ENCODE peak calls at places on chromosomes 1 and 21, in nine cellular contexts. One of them, this sample, is unnamed.

GRCh38 chr1:36537190-36537768 is 54.6 kb upstream of the CSF3R start:
- DNase-seq in omental fat pad: no peak
- DNase-seq in GM23338: no peak
- DNase-seq in RWPE1: no peak
- DNase-seq in uterus: no peak
- DNase-seq in heart right ventricle: no peak
- DNase-seq in fibroblast of lung: no peak
- DNase-seq in right atrium auricular region: no peak
- DNase-seq in heart left ventricle: no peak
- DNase-seq in this sample: no peak

GRCh38 chr1:43036932-43037331 is 78.3 kb upstream of the SLC2A1 start:
- DNase-seq in right atrium auricular region: no peak
- DNase-seq in GM23338: no peak
- DNase-seq in heart right ventricle: no peak
- DNase-seq in fibroblast of lung: no peak
- DNase-seq in heart left ventricle: no peak
- DNase-seq in uterus: no peak
- DNase-seq in omental fat pad: no peak
- DNase-seq in RWPE1: no peak
- DNase-seq in this sample: no peak

GRCh38 chr1:109388884-109389637 is 8.7 kb downstream of the SORT1 start:
- DNase-seq in right atrium auricular region: no peak
- DNase-seq in omental fat pad: no peak
- DNase-seq in uterus: no peak
- DNase-seq in heart right ventricle: no peak
- DNase-seq in GM23338: no peak
- DNase-seq in RWPE1: no peak
- DNase-seq in heart left ventricle: no peak
- DNase-seq in fibroblast of lung: peak
- DNase-seq in this sample: no peak

GRCh38 chr21:35649186-35649585 is 411.1 kb downstream of the SETD4 start:
- DNase-seq in RWPE1: peak
- DNase-seq in heart left ventricle: peak
- DNase-seq in uterus: no peak
- DNase-seq in omental fat pad: no peak
- DNase-seq in right atrium auricular region: no peak
- DNase-seq in heart right ventricle: no peak
- DNase-seq in fibroblast of lung: peak
- DNase-seq in GM23338: no peak
- DNase-seq in this sample: no peak

GRCh38 chr1:109516872-109517271 is 7.3 kb upstream of the AMIGO1 start:
- DNase-seq in GM23338: no peak
- DNase-seq in fibroblast of lung: no peak
- DNase-seq in RWPE1: no peak
- DNase-seq in right atrium auricular region: no peak
- DNase-seq in heart right ventricle: no peak
- DNase-seq in heart left ventricle: no peak
- DNase-seq in uterus: no peak
- DNase-seq in omental fat pad: no peak
- DNase-seq in this sample: no peak

GRCh38 chr1:248277876-248278275 is at the start of gene OR2T33:
- DNase-seq in fibroblast of lung: no peak
- DNase-seq in GM23338: no peak
- DNase-seq in heart left ventricle: no peak
- DNase-seq in RWPE1: no peak
- DNase-seq in uterus: no peak
- DNase-seq in heart right ventricle: no peak
- DNase-seq in omental fat pad: no peak
- DNase-seq in right atrium auricular region: no peak
- DNase-seq in this sample: no peak

GRCh38 chr1:48207131-48207530 is 15.4 kb upstream of the SLC5A9 start:
- DNase-seq in omental fat pad: no peak
- DNase-seq in GM23338: no peak
- DNase-seq in RWPE1: no peak
- DNase-seq in heart right ventricle: no peak
- DNase-seq in heart left ventricle: no peak
- DNase-seq in right atrium auricular region: no peak
- DNase-seq in fibroblast of lung: no peak
- DNase-seq in uterus: no peak
- DNase-seq in this sample: no peak

GRCh38 chr21:29187939-29188338 is 57.5 kb downstream of the MAP3K7CL start:
- DNase-seq in fibroblast of lung: peak
- DNase-seq in heart right ventricle: no peak
- DNase-seq in heart left ventricle: peak
- DNase-seq in right atrium auricular region: no peak
- DNase-seq in uterus: peak
- DNase-seq in RWPE1: peak
- DNase-seq in omental fat pad: no peak
- DNase-seq in GM23338: no peak
- DNase-seq in this sample: peak

GRCh38 chr1:39632491-39633417 is 6.7 kb downstream of the HEYL start:
- DNase-seq in omental fat pad: no peak
- DNase-seq in GM23338: peak
- DNase-seq in right atrium auricular region: no peak
- DNase-seq in heart left ventricle: peak
- DNase-seq in heart right ventricle: peak
- DNase-seq in uterus: peak
- DNase-seq in fibroblast of lung: peak
- DNase-seq in RWPE1: no peak
- DNase-seq in this sample: no peak

GRCh38 chr1:33388989-33389771 is 41.7 kb downstream of the PHC2 start:
- DNase-seq in heart left ventricle: peak
- DNase-seq in RWPE1: no peak
- DNase-seq in uterus: no peak
- DNase-seq in right atrium auricular region: no peak
- DNase-seq in omental fat pad: no peak
- DNase-seq in GM23338: no peak
- DNase-seq in fibroblast of lung: peak
- DNase-seq in heart right ventricle: peak
- DNase-seq in this sample: no peak

GRCh38 chr1:165890684-165891083 is 63.3 kb downstream of the UCK2 start:
- DNase-seq in uterus: no peak
- DNase-seq in right atrium auricular region: no peak
- DNase-seq in fibroblast of lung: no peak
- DNase-seq in GM23338: no peak
- DNase-seq in omental fat pad: no peak
- DNase-seq in heart right ventricle: peak
- DNase-seq in RWPE1: no peak
- DNase-seq in heart left ventricle: no peak
- DNase-seq in this sample: no peak

GRCh38 chr21:45250914-45251634 is 36.6 kb downstream of the POFUT2 start:
- DNase-seq in GM23338: no peak
- DNase-seq in omental fat pad: no peak
- DNase-seq in fibroblast of lung: no peak
- DNase-seq in heart left ventricle: no peak
- DNase-seq in RWPE1: no peak
- DNase-seq in right atrium auricular region: no peak
- DNase-seq in heart right ventricle: no peak
- DNase-seq in uterus: no peak
- DNase-seq in this sample: no peak

GRCh38 chr21:45248301-45248892 is 39.3 kb downstream of the POFUT2 start:
- DNase-seq in heart left ventricle: no peak
- DNase-seq in uterus: no peak
- DNase-seq in fibroblast of lung: no peak
- DNase-seq in GM23338: no peak
- DNase-seq in right atrium auricular region: no peak
- DNase-seq in omental fat pad: no peak
- DNase-seq in RWPE1: no peak
- DNase-seq in heart right ventricle: no peak
- DNase-seq in this sample: no peak

GRCh38 chr21:45249626-45250025 is 38.1 kb downstream of the POFUT2 start:
- DNase-seq in omental fat pad: no peak
- DNase-seq in heart right ventricle: no peak
- DNase-seq in GM23338: no peak
- DNase-seq in right atrium auricular region: no peak
- DNase-seq in RWPE1: no peak
- DNase-seq in heart left ventricle: no peak
- DNase-seq in fibroblast of lung: no peak
- DNase-seq in uterus: no peak
- DNase-seq in this sample: no peak

GRCh38 chr21:45250272-45250671 is 37.4 kb downstream of the POFUT2 start:
- DNase-seq in heart left ventricle: no peak
- DNase-seq in GM23338: no peak
- DNase-seq in heart right ventricle: no peak
- DNase-seq in RWPE1: no peak
- DNase-seq in right atrium auricular region: no peak
- DNase-seq in omental fat pad: no peak
- DNase-seq in fibroblast of lung: no peak
- DNase-seq in uterus: no peak
- DNase-seq in this sample: no peak

GRCh38 chr21:45248893-45249381 is 38.8 kb downstream of the POFUT2 start:
- DNase-seq in fibroblast of lung: peak
- DNase-seq in uterus: no peak
- DNase-seq in RWPE1: no peak
- DNase-seq in heart right ventricle: no peak
- DNase-seq in right atrium auricular region: peak
- DNase-seq in GM23338: peak
- DNase-seq in omental fat pad: no peak
- DNase-seq in heart left ventricle: no peak
- DNase-seq in this sample: no peak
- TF ChIP-seq CTCF in fibroblast of lung: no peak
- TF ChIP-seq CTCF in uterus: no peak
- TF ChIP-seq CTCF in RWPE1: no peak
- TF ChIP-seq CTCF in heart right ventricle: no peak
- TF ChIP-seq CTCF in right atrium auricular region: no peak
- TF ChIP-seq CTCF in GM23338: no peak
- TF ChIP-seq CTCF in omental fat pad: no peak
- TF ChIP-seq CTCF in heart left ventricle: no peak
- TF ChIP-seq CTCF in this sample: no peak

GRCh38 chr21:38833122-38833521 is 27.4 kb downstream of the ETS2 start:
- DNase-seq in fibroblast of lung: no peak
- DNase-seq in omental fat pad: no peak
- DNase-seq in RWPE1: no peak
- DNase-seq in right atrium auricular region: no peak
- DNase-seq in uterus: no peak
- DNase-seq in heart left ventricle: no peak
- DNase-seq in GM23338: no peak
- DNase-seq in heart right ventricle: no peak
- DNase-seq in this sample: no peak
- TF ChIP-seq CTCF in fibroblast of lung: no peak
- TF ChIP-seq CTCF in omental fat pad: no peak
- TF ChIP-seq CTCF in RWPE1: no peak
- TF ChIP-seq CTCF in right atrium auricular region: no peak
- TF ChIP-seq CTCF in uterus: no peak
- TF ChIP-seq CTCF in heart left ventricle: no peak
- TF ChIP-seq CTCF in GM23338: peak
- TF ChIP-seq CTCF in heart right ventricle: no peak
- TF ChIP-seq CTCF in this sample: peak

DNA sequence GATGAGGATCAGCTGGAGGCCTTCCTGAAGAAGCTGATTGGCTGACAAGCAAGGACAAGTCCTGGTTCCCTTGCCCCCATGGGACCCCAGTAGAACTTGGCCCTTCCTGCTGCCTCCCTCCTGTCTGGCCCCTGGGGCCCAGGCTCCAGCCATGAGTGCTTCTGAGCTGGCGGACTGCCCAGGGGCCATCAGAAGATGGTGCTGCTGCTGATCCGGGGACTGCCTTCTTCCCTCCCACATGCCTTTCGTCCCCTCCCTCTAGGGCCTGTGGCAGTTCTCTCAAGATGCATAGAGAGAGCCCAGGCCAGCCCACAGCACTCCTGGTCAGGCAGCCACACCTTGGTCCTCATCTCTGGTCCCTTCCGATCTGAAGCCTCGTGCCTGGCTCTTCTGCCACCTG is 57.9 kb upstream of the PRKACB start:
- DNase-seq in RWPE1: no peak
- DNase-seq in GM23338: no peak
- DNase-seq in heart right ventricle: no peak
- DNase-seq in fibroblast of lung: no peak
- DNase-seq in omental fat pad: no peak
- DNase-seq in heart left ventricle: no peak
- DNase-seq in right atrium auricular region: no peak
- DNase-seq in uterus: no peak
- DNase-seq in this sample: no peak
- TF ChIP-seq CTCF in RWPE1: no peak
- TF ChIP-seq CTCF in GM23338: no peak
- TF ChIP-seq CTCF in heart right ventricle: no peak
- TF ChIP-seq CTCF in fibroblast of lung: no peak
- TF ChIP-seq CTCF in omental fat pad: no peak
- TF ChIP-seq CTCF in heart left ventricle: no peak
- TF ChIP-seq CTCF in right atrium auricular region: no peak
- TF ChIP-seq CTCF in uterus: no peak
- TF ChIP-seq CTCF in this sample: no peak

GRCh38 chr1:3787347-3787710 is 9.0 kb downstream of the LRRC47 start:
- DNase-seq in heart right ventricle: no peak
- DNase-seq in heart left ventricle: no peak
- DNase-seq in RWPE1: no peak
- DNase-seq in right atrium auricular region: no peak
- DNase-seq in uterus: no peak
- DNase-seq in GM23338: no peak
- DNase-seq in omental fat pad: no peak
- DNase-seq in fibroblast of lung: no peak
- DNase-seq in this sample: no peak

GRCh38 chr1:3790501-3790923 is 5.8 kb downstream of the LRRC47 start:
- DNase-seq in uterus: no peak
- DNase-seq in omental fat pad: no peak
- DNase-seq in GM23338: no peak
- DNase-seq in fibroblast of lung: no peak
- DNase-seq in heart right ventricle: no peak
- DNase-seq in right atrium auricular region: no peak
- DNase-seq in RWPE1: no peak
- DNase-seq in heart left ventricle: peak
- DNase-seq in this sample: no peak

GRCh38 chr1:3789421-3790300 is 6.6 kb downstream of the LRRC47 start:
- DNase-seq in uterus: no peak
- DNase-seq in right atrium auricular region: no peak
- DNase-seq in omental fat pad: no peak
- DNase-seq in RWPE1: no peak
- DNase-seq in GM23338: no peak
- DNase-seq in fibroblast of lung: no peak
- DNase-seq in heart right ventricle: no peak
- DNase-seq in heart left ventricle: no peak
- DNase-seq in this sample: no peak

GRCh38 chr1:3787745-3788605 is 8.3 kb downstream of the LRRC47 start:
- DNase-seq in heart left ventricle: no peak
- DNase-seq in RWPE1: no peak
- DNase-seq in fibroblast of lung: no peak
- DNase-seq in GM23338: no peak
- DNase-seq in heart right ventricle: no peak
- DNase-seq in omental fat pad: no peak
- DNase-seq in right atrium auricular region: no peak
- DNase-seq in uterus: no peak
- DNase-seq in this sample: no peak

DNA sequence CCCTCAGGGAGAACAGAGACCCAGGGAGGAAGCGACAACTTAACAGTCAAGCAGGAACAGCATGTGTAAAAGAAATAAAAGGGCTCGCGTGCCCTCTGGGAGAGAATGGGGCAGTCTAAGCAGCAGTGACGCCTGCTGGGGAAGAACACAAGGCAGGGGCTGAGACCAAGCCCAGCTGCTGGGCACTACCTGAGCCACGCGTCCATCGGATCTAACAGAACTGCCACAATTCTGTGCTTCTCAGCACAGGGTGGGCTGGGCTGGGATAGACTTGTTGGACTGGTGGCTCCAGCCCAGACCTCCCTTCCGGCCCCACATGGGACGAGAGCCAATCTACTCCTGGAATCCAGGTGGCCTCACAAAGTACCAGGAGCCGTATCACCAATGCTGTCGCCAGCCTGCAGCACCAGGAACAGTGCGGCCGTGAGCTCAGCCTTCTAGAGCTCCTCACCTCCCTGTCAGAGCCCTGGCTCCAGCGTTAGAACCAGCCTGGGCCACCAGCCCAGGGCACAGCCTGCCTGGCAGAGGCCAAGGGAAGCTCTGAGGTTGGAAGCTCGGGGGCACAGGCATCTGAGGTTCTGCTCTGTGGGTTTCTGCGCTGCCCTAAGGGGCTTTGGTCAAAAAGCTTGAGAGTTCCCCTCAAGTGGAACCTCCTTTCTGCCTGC is 7.4 kb downstream of the LRRC47 start:
- DNase-seq in omental fat pad: no peak
- DNase-seq in right atrium auricular region: no peak
- DNase-seq in uterus: no peak
- DNase-seq in heart right ventricle: no peak
- DNase-seq in RWPE1: no peak
- DNase-seq in fibroblast of lung: no peak
- DNase-seq in GM23338: no peak
- DNase-seq in heart left ventricle: no peak
- DNase-seq in this sample: no peak
- TF ChIP-seq CTCF in omental fat pad: no peak
- TF ChIP-seq CTCF in right atrium auricular region: no peak
- TF ChIP-seq CTCF in uterus: no peak
- TF ChIP-seq CTCF in heart right ventricle: no peak
- TF ChIP-seq CTCF in RWPE1: no peak
- TF ChIP-seq CTCF in fibroblast of lung: no peak
- TF ChIP-seq CTCF in GM23338: no peak
- TF ChIP-seq CTCF in heart left ventricle: no peak
- TF ChIP-seq CTCF in this sample: no peak

This sample was measured in epithelial cell of proximal tubule.